ENCODE peak calls at places on chromosome 22, in seven cellular contexts. J, T, P, S, G, B and E are unnamed samples.

GRCh38 chr22:40325315-40325714 is 21.0 kb upstream of the ADSL start:
- DNase-seq in J (no peak), G (no peak), B (no peak), S (peak; percentile 57), P (no peak), T (no peak), E (no peak)

GRCh38 chr22:22554324-22555284 is 4.5 kb downstream of the PRAME start:
- DNase-seq in B (no peak), J (no peak), G (no peak), T (no peak), P (no peak), S (no peak), E (no peak)

GRCh38 chr22:28002863-28003565 is 84.0 kb upstream of the PITPNB start:
- DNase-seq in T (no peak), J (no peak), G (no peak), B (no peak), P (no peak), S (no peak), E (no peak)

GRCh38 chr22:27670701-27671412 is 130.7 kb downstream of the MN1 start:
- DNase-seq in P (no peak), T (peak; percentile 75), G (no peak), S (no peak), J (no peak), B (no peak), E (peak; percentile 49)

GRCh38 chr22:45978275-45978713 is 1.3 kb upstream of the WNT7B start:
- DNase-seq in J (no peak), G (no peak), B (no peak), T (no peak), S (no peak), P (no peak), E (no peak)

GRCh38 chr22:24190566-24191208 is 9.4 kb downstream of the SUSD2 start:
- DNase-seq in G (no peak), J (no peak), P (no peak), T (no peak), S (no peak), B (no peak), E (no peak)

GRCh38 chr22:35443790-35444684 is 44.1 kb downstream of the MCM5 start:
- DNase-seq in T (no peak), S (no peak), B (no peak), J (no peak), G (no peak), P (no peak), E (no peak)

GRCh38 chr22:44047891-44048301 is 23.8 kb downstream of the PARVB start:
- DNase-seq in G (no peak), S (no peak), B (no peak), J (no peak), P (no peak), T (no peak), E (no peak)

GRCh38 chr22:33555814-33556522 is 364.3 kb downstream of the LARGE1 start:
- DNase-seq in T (no peak), P (no peak), S (no peak), J (no peak), G (no peak), B (no peak), E (no peak)

GRCh38 chr22:49327411-49327810 is 500.3 kb downstream of the BRD1 start:
- DNase-seq in J (no peak), T (peak; percentile 0), G (no peak), S (no peak), P (peak; percentile 29), B (no peak), E (no peak)

GRCh38 chr22:36379593-36380361 is 8.0 kb downstream of the MYH9 start:
- DNase-seq in G (no peak), T (no peak), J (no peak), S (peak; percentile 64), P (no peak), B (no peak), E (no peak)

GRCh38 chr22:44037519-44038370 is 13.6 kb downstream of the PARVB start:
- DNase-seq in T (no peak), S (no peak), B (no peak), G (peak; percentile 87), P (no peak), J (peak; percentile 82), E (peak; percentile 91)

GRCh38 chr22:28885939-28886338 is 2.6 kb downstream of the ZNRF3 start:
- DNase-seq in S (no peak), J (no peak), G (no peak), P (no peak), T (no peak), B (no peak), E (no peak)

GRCh38 chr22:41917375-41917905 is 2.6 kb upstream of the SHISA8 start:
- DNase-seq in J (no peak), P (no peak), T (no peak), S (no peak), B (no peak), G (no peak), E (no peak)

GRCh38 chr22:42268852-42269406 is 1.5 kb downstream of the TCF20 start:
- DNase-seq in B (no peak), T (no peak), J (no peak), P (no peak), S (no peak), G (no peak), E (no peak)

GRCh38 chr22:30773919-30774318 is 79.2 kb downstream of the OSBP2 start:
- DNase-seq in P (no peak), G (no peak), J (no peak), S (no peak), B (no peak), T (no peak), E (no peak)